ENCODE peak calls at places on chromosomes 7 and 10, in six cellular contexts. One of them, this sample, is unnamed.
A peak's percentile ranks its signal among the peaks of the same experiment; 100 is the strongest.

GRCh38 chr10:44752451-44753441 is 158.4 kb upstream of the TMEM72 start:
- DNase-seq in stimulated activated naive CD8-positive, alpha-beta T cell treated with anti-CD3 and anti-CD28 coated beads, Interleukin-15, Interleukin-2, amounts not matched to agents 100 U/mL and 50 U/mL, for 24 hours: no peak
- DNase-seq in gastrocnemius medialis: no peak
- DNase-seq in AG20443: peak; percentile 71
- DNase-seq in stimulated activated CD4-positive, alpha-beta T cell treated with anti-CD3 and anti-CD28 coated beads, Interleukin-12 subunit alpha, Interleukin-12 subunit beta, amount 100 ng/mL, for 48 hours: no peak
- DNase-seq in endodermal cell: no peak
- DNase-seq in this sample: no peak

GRCh38 chr10:110387983-110388681 is 83.4 kb upstream of the SMNDC1 start:
- DNase-seq in stimulated activated naive CD8-positive, alpha-beta T cell treated with anti-CD3 and anti-CD28 coated beads, Interleukin-15, Interleukin-2, amounts not matched to agents 100 U/mL and 50 U/mL, for 24 hours: peak; percentile 54
- DNase-seq in gastrocnemius medialis: no peak
- DNase-seq in AG20443: no peak
- DNase-seq in stimulated activated CD4-positive, alpha-beta T cell treated with anti-CD3 and anti-CD28 coated beads, Interleukin-12 subunit alpha, Interleukin-12 subunit beta, amount 100 ng/mL, for 48 hours: no peak
- DNase-seq in endodermal cell: no peak
- DNase-seq in this sample: no peak

GRCh38 chr10:14010083-14010551 is 320.6 kb downstream of the FRMD4A start:
- DNase-seq in stimulated activated naive CD8-positive, alpha-beta T cell treated with anti-CD3 and anti-CD28 coated beads, Interleukin-15, Interleukin-2, amounts not matched to agents 100 U/mL and 50 U/mL, for 24 hours: no peak
- DNase-seq in gastrocnemius medialis: no peak
- DNase-seq in AG20443: peak; percentile 51
- DNase-seq in stimulated activated CD4-positive, alpha-beta T cell treated with anti-CD3 and anti-CD28 coated beads, Interleukin-12 subunit alpha, Interleukin-12 subunit beta, amount 100 ng/mL, for 48 hours: no peak
- DNase-seq in endodermal cell: peak; percentile 69
- DNase-seq in this sample: no peak

GRCh38 chr7:45663965-45664623 is 89.9 kb downstream of the ADCY1 start:
- DNase-seq in stimulated activated naive CD8-positive, alpha-beta T cell treated with anti-CD3 and anti-CD28 coated beads, Interleukin-15, Interleukin-2, amounts not matched to agents 100 U/mL and 50 U/mL, for 24 hours: no peak
- DNase-seq in gastrocnemius medialis: no peak
- DNase-seq in AG20443: no peak
- DNase-seq in stimulated activated CD4-positive, alpha-beta T cell treated with anti-CD3 and anti-CD28 coated beads, Interleukin-12 subunit alpha, Interleukin-12 subunit beta, amount 100 ng/mL, for 48 hours: no peak
- DNase-seq in endodermal cell: peak; percentile 26
- DNase-seq in this sample: no peak

GRCh38 chr10:4109469-4109868 is 324.5 kb upstream of the KLF6 start:
- DNase-seq in stimulated activated naive CD8-positive, alpha-beta T cell treated with anti-CD3 and anti-CD28 coated beads, Interleukin-15, Interleukin-2, amounts not matched to agents 100 U/mL and 50 U/mL, for 24 hours: no peak
- DNase-seq in gastrocnemius medialis: no peak
- DNase-seq in AG20443: no peak
- DNase-seq in stimulated activated CD4-positive, alpha-beta T cell treated with anti-CD3 and anti-CD28 coated beads, Interleukin-12 subunit alpha, Interleukin-12 subunit beta, amount 100 ng/mL, for 48 hours: no peak
- DNase-seq in endodermal cell: no peak
- DNase-seq in this sample: no peak

GRCh38 chr7:117837841-117838240 is 35.4 kb downstream of the CTTNBP2 start:
- DNase-seq in stimulated activated naive CD8-positive, alpha-beta T cell treated with anti-CD3 and anti-CD28 coated beads, Interleukin-15, Interleukin-2, amounts not matched to agents 100 U/mL and 50 U/mL, for 24 hours: no peak
- DNase-seq in gastrocnemius medialis: no peak
- DNase-seq in AG20443: no peak
- DNase-seq in stimulated activated CD4-positive, alpha-beta T cell treated with anti-CD3 and anti-CD28 coated beads, Interleukin-12 subunit alpha, Interleukin-12 subunit beta, amount 100 ng/mL, for 48 hours: no peak
- DNase-seq in endodermal cell: peak; percentile 45
- DNase-seq in this sample: no peak

GRCh38 chr10:112262556-112262955 is 20.6 kb upstream of the TECTB start:
- DNase-seq in stimulated activated naive CD8-positive, alpha-beta T cell treated with anti-CD3 and anti-CD28 coated beads, Interleukin-15, Interleukin-2, amounts not matched to agents 100 U/mL and 50 U/mL, for 24 hours: no peak
- DNase-seq in gastrocnemius medialis: no peak
- DNase-seq in AG20443: peak; percentile 24
- DNase-seq in stimulated activated CD4-positive, alpha-beta T cell treated with anti-CD3 and anti-CD28 coated beads, Interleukin-12 subunit alpha, Interleukin-12 subunit beta, amount 100 ng/mL, for 48 hours: no peak
- DNase-seq in endodermal cell: no peak
- DNase-seq in this sample: no peak

GRCh38 chr7:29319719-29320521 is 125.3 kb downstream of the CHN2 start:
- DNase-seq in stimulated activated naive CD8-positive, alpha-beta T cell treated with anti-CD3 and anti-CD28 coated beads, Interleukin-15, Interleukin-2, amounts not matched to agents 100 U/mL and 50 U/mL, for 24 hours: no peak
- DNase-seq in gastrocnemius medialis: no peak
- DNase-seq in AG20443: peak; percentile 21
- DNase-seq in stimulated activated CD4-positive, alpha-beta T cell treated with anti-CD3 and anti-CD28 coated beads, Interleukin-12 subunit alpha, Interleukin-12 subunit beta, amount 100 ng/mL, for 48 hours: no peak
- DNase-seq in endodermal cell: peak; percentile 74
- DNase-seq in this sample: peak; percentile 33

GRCh38 chr7:74452748-74453320 is 872 bp upstream of the GTF2IRD1 start:
- DNase-seq in stimulated activated naive CD8-positive, alpha-beta T cell treated with anti-CD3 and anti-CD28 coated beads, Interleukin-15, Interleukin-2, amounts not matched to agents 100 U/mL and 50 U/mL, for 24 hours: peak; percentile 25
- DNase-seq in gastrocnemius medialis: no peak
- DNase-seq in AG20443: peak; percentile 71
- DNase-seq in stimulated activated CD4-positive, alpha-beta T cell treated with anti-CD3 and anti-CD28 coated beads, Interleukin-12 subunit alpha, Interleukin-12 subunit beta, amount 100 ng/mL, for 48 hours: no peak
- DNase-seq in endodermal cell: peak; percentile 62
- DNase-seq in this sample: no peak

GRCh38 chr7:70698219-70698832 is 433.6 kb upstream of the GALNT17 start:
- DNase-seq in stimulated activated naive CD8-positive, alpha-beta T cell treated with anti-CD3 and anti-CD28 coated beads, Interleukin-15, Interleukin-2, amounts not matched to agents 100 U/mL and 50 U/mL, for 24 hours: no peak
- DNase-seq in gastrocnemius medialis: no peak
- DNase-seq in AG20443: peak; percentile 73
- DNase-seq in stimulated activated CD4-positive, alpha-beta T cell treated with anti-CD3 and anti-CD28 coated beads, Interleukin-12 subunit alpha, Interleukin-12 subunit beta, amount 100 ng/mL, for 48 hours: no peak
- DNase-seq in endodermal cell: no peak
- DNase-seq in this sample: peak; percentile 26

GRCh38 chr7:516606-517456 is 2.8 kb downstream of the PDGFA start:
- DNase-seq in stimulated activated naive CD8-positive, alpha-beta T cell treated with anti-CD3 and anti-CD28 coated beads, Interleukin-15, Interleukin-2, amounts not matched to agents 100 U/mL and 50 U/mL, for 24 hours: peak; percentile 59
- DNase-seq in gastrocnemius medialis: peak; percentile 52
- DNase-seq in AG20443: peak; percentile 84
- DNase-seq in stimulated activated CD4-positive, alpha-beta T cell treated with anti-CD3 and anti-CD28 coated beads, Interleukin-12 subunit alpha, Interleukin-12 subunit beta, amount 100 ng/mL, for 48 hours: no peak
- DNase-seq in endodermal cell: peak; percentile 78
- DNase-seq in this sample: no peak

GRCh38 chr10:51770719-51771118 is 71.3 kb upstream of the CSTF2T start:
- DNase-seq in stimulated activated naive CD8-positive, alpha-beta T cell treated with anti-CD3 and anti-CD28 coated beads, Interleukin-15, Interleukin-2, amounts not matched to agents 100 U/mL and 50 U/mL, for 24 hours: no peak
- DNase-seq in gastrocnemius medialis: no peak
- DNase-seq in AG20443: no peak
- DNase-seq in stimulated activated CD4-positive, alpha-beta T cell treated with anti-CD3 and anti-CD28 coated beads, Interleukin-12 subunit alpha, Interleukin-12 subunit beta, amount 100 ng/mL, for 48 hours: no peak
- DNase-seq in endodermal cell: no peak
- DNase-seq in this sample: no peak

GRCh38 chr10:103632247-103632642 is 138.7 kb downstream of the NEURL1 start:
- DNase-seq in stimulated activated naive CD8-positive, alpha-beta T cell treated with anti-CD3 and anti-CD28 coated beads, Interleukin-15, Interleukin-2, amounts not matched to agents 100 U/mL and 50 U/mL, for 24 hours: no peak
- DNase-seq in gastrocnemius medialis: no peak
- DNase-seq in AG20443: no peak
- DNase-seq in stimulated activated CD4-positive, alpha-beta T cell treated with anti-CD3 and anti-CD28 coated beads, Interleukin-12 subunit alpha, Interleukin-12 subunit beta, amount 100 ng/mL, for 48 hours: no peak
- DNase-seq in endodermal cell: no peak
- DNase-seq in this sample: no peak

GRCh38 chr7:32299133-32299702 is 191.0 kb downstream of the LSM5 start:
- DNase-seq in stimulated activated naive CD8-positive, alpha-beta T cell treated with anti-CD3 and anti-CD28 coated beads, Interleukin-15, Interleukin-2, amounts not matched to agents 100 U/mL and 50 U/mL, for 24 hours: no peak
- DNase-seq in gastrocnemius medialis: no peak
- DNase-seq in AG20443: no peak
- DNase-seq in stimulated activated CD4-positive, alpha-beta T cell treated with anti-CD3 and anti-CD28 coated beads, Interleukin-12 subunit alpha, Interleukin-12 subunit beta, amount 100 ng/mL, for 48 hours: no peak
- DNase-seq in endodermal cell: peak; percentile 86
- DNase-seq in this sample: no peak

GRCh38 chr7:18082169-18082568 is 54.5 kb upstream of the PRPS1L1 start:
- DNase-seq in stimulated activated naive CD8-positive, alpha-beta T cell treated with anti-CD3 and anti-CD28 coated beads, Interleukin-15, Interleukin-2, amounts not matched to agents 100 U/mL and 50 U/mL, for 24 hours: no peak
- DNase-seq in gastrocnemius medialis: no peak
- DNase-seq in AG20443: no peak
- DNase-seq in stimulated activated CD4-positive, alpha-beta T cell treated with anti-CD3 and anti-CD28 coated beads, Interleukin-12 subunit alpha, Interleukin-12 subunit beta, amount 100 ng/mL, for 48 hours: no peak
- DNase-seq in endodermal cell: no peak
- DNase-seq in this sample: no peak

GRCh38 chr7:84455788-84456187 is 261.2 kb upstream of the SEMA3A start:
- DNase-seq in stimulated activated naive CD8-positive, alpha-beta T cell treated with anti-CD3 and anti-CD28 coated beads, Interleukin-15, Interleukin-2, amounts not matched to agents 100 U/mL and 50 U/mL, for 24 hours: no peak
- DNase-seq in gastrocnemius medialis: no peak
- DNase-seq in AG20443: peak; percentile 6
- DNase-seq in stimulated activated CD4-positive, alpha-beta T cell treated with anti-CD3 and anti-CD28 coated beads, Interleukin-12 subunit alpha, Interleukin-12 subunit beta, amount 100 ng/mL, for 48 hours: no peak
- DNase-seq in endodermal cell: no peak
- DNase-seq in this sample: no peak

GRCh38 chr10:103350522-103351260 is at the start of gene PCGF6:
- DNase-seq in stimulated activated naive CD8-positive, alpha-beta T cell treated with anti-CD3 and anti-CD28 coated beads, Interleukin-15, Interleukin-2, amounts not matched to agents 100 U/mL and 50 U/mL, for 24 hours: peak; percentile 86
- DNase-seq in gastrocnemius medialis: peak; percentile 32
- DNase-seq in AG20443: peak; percentile 99
- DNase-seq in stimulated activated CD4-positive, alpha-beta T cell treated with anti-CD3 and anti-CD28 coated beads, Interleukin-12 subunit alpha, Interleukin-12 subunit beta, amount 100 ng/mL, for 48 hours: peak; percentile 48
- DNase-seq in endodermal cell: peak; percentile 97
- DNase-seq in this sample: peak; percentile 74

GRCh38 chr10:71807557-71808510 is 34.5 kb upstream of the VSIR start:
- DNase-seq in stimulated activated naive CD8-positive, alpha-beta T cell treated with anti-CD3 and anti-CD28 coated beads, Interleukin-15, Interleukin-2, amounts not matched to agents 100 U/mL and 50 U/mL, for 24 hours: no peak
- DNase-seq in gastrocnemius medialis: no peak
- DNase-seq in AG20443: no peak
- DNase-seq in stimulated activated CD4-positive, alpha-beta T cell treated with anti-CD3 and anti-CD28 coated beads, Interleukin-12 subunit alpha, Interleukin-12 subunit beta, amount 100 ng/mL, for 48 hours: no peak
- DNase-seq in endodermal cell: no peak
- DNase-seq in this sample: no peak

GRCh38 chr10:132716691-132717490 is 69.1 kb downstream of the NKX6-2 start:
- DNase-seq in stimulated activated naive CD8-positive, alpha-beta T cell treated with anti-CD3 and anti-CD28 coated beads, Interleukin-15, Interleukin-2, amounts not matched to agents 100 U/mL and 50 U/mL, for 24 hours: no peak
- DNase-seq in gastrocnemius medialis: no peak
- DNase-seq in AG20443: no peak
- DNase-seq in stimulated activated CD4-positive, alpha-beta T cell treated with anti-CD3 and anti-CD28 coated beads, Interleukin-12 subunit alpha, Interleukin-12 subunit beta, amount 100 ng/mL, for 48 hours: no peak
- DNase-seq in endodermal cell: peak; percentile 44
- DNase-seq in this sample: no peak

GRCh38 chr10:48430402-48430993 is 124.0 kb downstream of the MAPK8 start:
- DNase-seq in stimulated activated naive CD8-positive, alpha-beta T cell treated with anti-CD3 and anti-CD28 coated beads, Interleukin-15, Interleukin-2, amounts not matched to agents 100 U/mL and 50 U/mL, for 24 hours: no peak
- DNase-seq in gastrocnemius medialis: no peak
- DNase-seq in AG20443: no peak
- DNase-seq in stimulated activated CD4-positive, alpha-beta T cell treated with anti-CD3 and anti-CD28 coated beads, Interleukin-12 subunit alpha, Interleukin-12 subunit beta, amount 100 ng/mL, for 48 hours: no peak
- DNase-seq in endodermal cell: no peak
- DNase-seq in this sample: no peak

GRCh38 chr10:44416976-44417375 is 32.1 kb upstream of the CXCL12 start:
- DNase-seq in stimulated activated naive CD8-positive, alpha-beta T cell treated with anti-CD3 and anti-CD28 coated beads, Interleukin-15, Interleukin-2, amounts not matched to agents 100 U/mL and 50 U/mL, for 24 hours: no peak
- DNase-seq in gastrocnemius medialis: no peak
- DNase-seq in AG20443: no peak
- DNase-seq in stimulated activated CD4-positive, alpha-beta T cell treated with anti-CD3 and anti-CD28 coated beads, Interleukin-12 subunit alpha, Interleukin-12 subunit beta, amount 100 ng/mL, for 48 hours: no peak
- DNase-seq in endodermal cell: no peak
- DNase-seq in this sample: no peak

GRCh38 chr7:55504093-55504859 is 68.0 kb downstream of the VOPP1 start:
- DNase-seq in stimulated activated naive CD8-positive, alpha-beta T cell treated with anti-CD3 and anti-CD28 coated beads, Interleukin-15, Interleukin-2, amounts not matched to agents 100 U/mL and 50 U/mL, for 24 hours: no peak
- DNase-seq in gastrocnemius medialis: no peak
- DNase-seq in AG20443: peak; percentile 73
- DNase-seq in stimulated activated CD4-positive, alpha-beta T cell treated with anti-CD3 and anti-CD28 coated beads, Interleukin-12 subunit alpha, Interleukin-12 subunit beta, amount 100 ng/mL, for 48 hours: no peak
- DNase-seq in endodermal cell: no peak
- DNase-seq in this sample: no peak

GRCh38 chr7:154242709-154243108 is 190.5 kb downstream of the DPP6 start:
- DNase-seq in stimulated activated naive CD8-positive, alpha-beta T cell treated with anti-CD3 and anti-CD28 coated beads, Interleukin-15, Interleukin-2, amounts not matched to agents 100 U/mL and 50 U/mL, for 24 hours: no peak
- DNase-seq in gastrocnemius medialis: no peak
- DNase-seq in AG20443: no peak
- DNase-seq in stimulated activated CD4-positive, alpha-beta T cell treated with anti-CD3 and anti-CD28 coated beads, Interleukin-12 subunit alpha, Interleukin-12 subunit beta, amount 100 ng/mL, for 48 hours: no peak
- DNase-seq in endodermal cell: no peak
- DNase-seq in this sample: no peak

GRCh38 chr10:84537447-84537931 is 209.1 kb downstream of the CCSER2 start:
- DNase-seq in stimulated activated naive CD8-positive, alpha-beta T cell treated with anti-CD3 and anti-CD28 coated beads, Interleukin-15, Interleukin-2, amounts not matched to agents 100 U/mL and 50 U/mL, for 24 hours: peak; percentile 27
- DNase-seq in gastrocnemius medialis: no peak
- DNase-seq in AG20443: peak; percentile 84
- DNase-seq in stimulated activated CD4-positive, alpha-beta T cell treated with anti-CD3 and anti-CD28 coated beads, Interleukin-12 subunit alpha, Interleukin-12 subunit beta, amount 100 ng/mL, for 48 hours: no peak
- DNase-seq in endodermal cell: peak; percentile 68
- DNase-seq in this sample: peak; percentile 36

GRCh38 chr7:4416436-4417092 is 265.5 kb upstream of the FOXK1 start:
- DNase-seq in stimulated activated naive CD8-positive, alpha-beta T cell treated with anti-CD3 and anti-CD28 coated beads, Interleukin-15, Interleukin-2, amounts not matched to agents 100 U/mL and 50 U/mL, for 24 hours: no peak
- DNase-seq in gastrocnemius medialis: no peak
- DNase-seq in AG20443: no peak
- DNase-seq in stimulated activated CD4-positive, alpha-beta T cell treated with anti-CD3 and anti-CD28 coated beads, Interleukin-12 subunit alpha, Interleukin-12 subunit beta, amount 100 ng/mL, for 48 hours: no peak
- DNase-seq in endodermal cell: no peak
- DNase-seq in this sample: no peak

GRCh38 chr10:60921631-60922030 is 22.4 kb downstream of the RHOBTB1 start:
- DNase-seq in stimulated activated naive CD8-positive, alpha-beta T cell treated with anti-CD3 and anti-CD28 coated beads, Interleukin-15, Interleukin-2, amounts not matched to agents 100 U/mL and 50 U/mL, for 24 hours: no peak
- DNase-seq in gastrocnemius medialis: no peak
- DNase-seq in AG20443: no peak
- DNase-seq in stimulated activated CD4-positive, alpha-beta T cell treated with anti-CD3 and anti-CD28 coated beads, Interleukin-12 subunit alpha, Interleukin-12 subunit beta, amount 100 ng/mL, for 48 hours: no peak
- DNase-seq in endodermal cell: no peak
- DNase-seq in this sample: no peak

GRCh38 chr10:69316313-69317059 is 38.2 kb downstream of the HK1 start:
- DNase-seq in stimulated activated naive CD8-positive, alpha-beta T cell treated with anti-CD3 and anti-CD28 coated beads, Interleukin-15, Interleukin-2, amounts not matched to agents 100 U/mL and 50 U/mL, for 24 hours: peak; percentile 14
- DNase-seq in gastrocnemius medialis: no peak
- DNase-seq in AG20443: peak; percentile 61
- DNase-seq in stimulated activated CD4-positive, alpha-beta T cell treated with anti-CD3 and anti-CD28 coated beads, Interleukin-12 subunit alpha, Interleukin-12 subunit beta, amount 100 ng/mL, for 48 hours: no peak
- DNase-seq in endodermal cell: peak; percentile 53
- DNase-seq in this sample: no peak

GRCh38 chr7:25707733-25708132 is 444.3 kb upstream of the NFE2L3 start:
- DNase-seq in stimulated activated naive CD8-positive, alpha-beta T cell treated with anti-CD3 and anti-CD28 coated beads, Interleukin-15, Interleukin-2, amounts not matched to agents 100 U/mL and 50 U/mL, for 24 hours: no peak
- DNase-seq in gastrocnemius medialis: no peak
- DNase-seq in AG20443: no peak
- DNase-seq in stimulated activated CD4-positive, alpha-beta T cell treated with anti-CD3 and anti-CD28 coated beads, Interleukin-12 subunit alpha, Interleukin-12 subunit beta, amount 100 ng/mL, for 48 hours: no peak
- DNase-seq in endodermal cell: no peak
- DNase-seq in this sample: no peak

GRCh38 chr10:132964231-132964630 is 21.9 kb upstream of the CFAP46 start:
- DNase-seq in stimulated activated naive CD8-positive, alpha-beta T cell treated with anti-CD3 and anti-CD28 coated beads, Interleukin-15, Interleukin-2, amounts not matched to agents 100 U/mL and 50 U/mL, for 24 hours: no peak
- DNase-seq in gastrocnemius medialis: no peak
- DNase-seq in AG20443: no peak
- DNase-seq in stimulated activated CD4-positive, alpha-beta T cell treated with anti-CD3 and anti-CD28 coated beads, Interleukin-12 subunit alpha, Interleukin-12 subunit beta, amount 100 ng/mL, for 48 hours: no peak
- DNase-seq in endodermal cell: no peak
- DNase-seq in this sample: no peak

GRCh38 chr7:45087301-45088145 is 1.2 kb downstream of the NACAD start:
- DNase-seq in stimulated activated naive CD8-positive, alpha-beta T cell treated with anti-CD3 and anti-CD28 coated beads, Interleukin-15, Interleukin-2, amounts not matched to agents 100 U/mL and 50 U/mL, for 24 hours: no peak
- DNase-seq in gastrocnemius medialis: no peak
- DNase-seq in AG20443: no peak
- DNase-seq in stimulated activated CD4-positive, alpha-beta T cell treated with anti-CD3 and anti-CD28 coated beads, Interleukin-12 subunit alpha, Interleukin-12 subunit beta, amount 100 ng/mL, for 48 hours: no peak
- DNase-seq in endodermal cell: no peak
- DNase-seq in this sample: no peak

GRCh38 chr10:909831-910230 is 21.7 kb downstream of the LARP4B start:
- DNase-seq in stimulated activated naive CD8-positive, alpha-beta T cell treated with anti-CD3 and anti-CD28 coated beads, Interleukin-15, Interleukin-2, amounts not matched to agents 100 U/mL and 50 U/mL, for 24 hours: no peak
- DNase-seq in gastrocnemius medialis: no peak
- DNase-seq in AG20443: peak; percentile 62
- DNase-seq in stimulated activated CD4-positive, alpha-beta T cell treated with anti-CD3 and anti-CD28 coated beads, Interleukin-12 subunit alpha, Interleukin-12 subunit beta, amount 100 ng/mL, for 48 hours: no peak
- DNase-seq in endodermal cell: peak; percentile 64
- DNase-seq in this sample: no peak

GRCh38 chr10:124994573-124995473 is 52.9 kb downstream of the ZRANB1 start:
- DNase-seq in stimulated activated naive CD8-positive, alpha-beta T cell treated with anti-CD3 and anti-CD28 coated beads, Interleukin-15, Interleukin-2, amounts not matched to agents 100 U/mL and 50 U/mL, for 24 hours: no peak
- DNase-seq in gastrocnemius medialis: no peak
- DNase-seq in AG20443: no peak
- DNase-seq in stimulated activated CD4-positive, alpha-beta T cell treated with anti-CD3 and anti-CD28 coated beads, Interleukin-12 subunit alpha, Interleukin-12 subunit beta, amount 100 ng/mL, for 48 hours: no peak
- DNase-seq in endodermal cell: peak; percentile 39
- DNase-seq in this sample: no peak

GRCh38 chr7:15214981-15215380 is 312.4 kb upstream of the DGKB start:
- DNase-seq in stimulated activated naive CD8-positive, alpha-beta T cell treated with anti-CD3 and anti-CD28 coated beads, Interleukin-15, Interleukin-2, amounts not matched to agents 100 U/mL and 50 U/mL, for 24 hours: no peak
- DNase-seq in gastrocnemius medialis: no peak
- DNase-seq in AG20443: no peak
- DNase-seq in stimulated activated CD4-positive, alpha-beta T cell treated with anti-CD3 and anti-CD28 coated beads, Interleukin-12 subunit alpha, Interleukin-12 subunit beta, amount 100 ng/mL, for 48 hours: no peak
- DNase-seq in endodermal cell: no peak
- DNase-seq in this sample: no peak